ENCODE peak calls at places on chromosomes 3 and 15, in six cellular contexts. One of them, this sample, is unnamed.
A peak's percentile ranks its signal among the peaks of the same experiment; 100 is the strongest.

GRCh38 chr15:98648654-98649537 is 557 bp downstream of the IGF1R start:
- DNase-seq in NCI-H1417: peak; percentile 45
- DNase-seq in neural crest cell: peak; percentile 32
- DNase-seq in HCEC 1CT: peak; percentile 51
- DNase-seq in natural killer cell treated with Interleukin-12 subunit alpha and Interleukin-12 subunit beta and Interleukin-15 and Interleukin-18, amount 100 ng/mL, for 72 hours: no peak
- DNase-seq in RWPE1: no peak
- DNase-seq in this sample: peak; percentile 42

GRCh38 chr3:129016366-129016724 is 15.2 kb downstream of the EFCC1 start:
- DNase-seq in NCI-H1417: peak; percentile 78
- DNase-seq in neural crest cell: no peak
- DNase-seq in HCEC 1CT: no peak
- DNase-seq in natural killer cell treated with Interleukin-12 subunit alpha and Interleukin-12 subunit beta and Interleukin-15 and Interleukin-18, amount 100 ng/mL, for 72 hours: no peak
- DNase-seq in RWPE1: no peak
- DNase-seq in this sample: no peak

GRCh38 chr15:72754096-72754495 is 29.5 kb downstream of the ADPGK start:
- DNase-seq in NCI-H1417: no peak
- DNase-seq in neural crest cell: no peak
- DNase-seq in HCEC 1CT: no peak
- DNase-seq in natural killer cell treated with Interleukin-12 subunit alpha and Interleukin-12 subunit beta and Interleukin-15 and Interleukin-18, amount 100 ng/mL, for 72 hours: no peak
- DNase-seq in RWPE1: no peak
- DNase-seq in this sample: no peak

GRCh38 chr15:79682285-79682684 is 214.5 kb downstream of the MTHFS start:
- DNase-seq in NCI-H1417: no peak
- DNase-seq in neural crest cell: no peak
- DNase-seq in HCEC 1CT: peak; percentile 65
- DNase-seq in natural killer cell treated with Interleukin-12 subunit alpha and Interleukin-12 subunit beta and Interleukin-15 and Interleukin-18, amount 100 ng/mL, for 72 hours: no peak
- DNase-seq in RWPE1: peak; percentile 34
- DNase-seq in this sample: peak; percentile 21

GRCh38 chr3:44330444-44330843 is 8.1 kb upstream of the TCAIM start:
- DNase-seq in NCI-H1417: no peak
- DNase-seq in neural crest cell: no peak
- DNase-seq in HCEC 1CT: no peak
- DNase-seq in natural killer cell treated with Interleukin-12 subunit alpha and Interleukin-12 subunit beta and Interleukin-15 and Interleukin-18, amount 100 ng/mL, for 72 hours: no peak
- DNase-seq in RWPE1: no peak
- DNase-seq in this sample: no peak

GRCh38 chr3:170529912-170530311 is 56.0 kb downstream of the SLC7A14 start:
- DNase-seq in NCI-H1417: no peak
- DNase-seq in neural crest cell: no peak
- DNase-seq in HCEC 1CT: no peak
- DNase-seq in natural killer cell treated with Interleukin-12 subunit alpha and Interleukin-12 subunit beta and Interleukin-15 and Interleukin-18, amount 100 ng/mL, for 72 hours: no peak
- DNase-seq in RWPE1: no peak
- DNase-seq in this sample: no peak

GRCh38 chr3:182795383-182795782 is 2.1 kb downstream of the ATP11B start:
- DNase-seq in NCI-H1417: no peak
- DNase-seq in neural crest cell: no peak
- DNase-seq in HCEC 1CT: no peak
- DNase-seq in natural killer cell treated with Interleukin-12 subunit alpha and Interleukin-12 subunit beta and Interleukin-15 and Interleukin-18, amount 100 ng/mL, for 72 hours: peak; percentile 71
- DNase-seq in RWPE1: peak; percentile 36
- DNase-seq in this sample: peak; percentile 74

GRCh38 chr3:5197470-5198312 is 10.2 kb downstream of the EDEM1 start:
- DNase-seq in NCI-H1417: no peak
- DNase-seq in neural crest cell: no peak
- DNase-seq in HCEC 1CT: peak; percentile 46
- DNase-seq in natural killer cell treated with Interleukin-12 subunit alpha and Interleukin-12 subunit beta and Interleukin-15 and Interleukin-18, amount 100 ng/mL, for 72 hours: no peak
- DNase-seq in RWPE1: peak; percentile 5
- DNase-seq in this sample: no peak

GRCh38 chr3:122680381-122681293 is at the start of gene PARP14:
- DNase-seq in NCI-H1417: peak; percentile 60
- DNase-seq in neural crest cell: peak; percentile 28
- DNase-seq in HCEC 1CT: peak; percentile 71
- DNase-seq in natural killer cell treated with Interleukin-12 subunit alpha and Interleukin-12 subunit beta and Interleukin-15 and Interleukin-18, amount 100 ng/mL, for 72 hours: peak; percentile 83
- DNase-seq in RWPE1: peak; percentile 66
- DNase-seq in this sample: peak; percentile 81

GRCh38 chr3:18111702-18112311 is 313.3 kb downstream of the SATB1 start:
- DNase-seq in NCI-H1417: no peak
- DNase-seq in neural crest cell: peak; percentile 46
- DNase-seq in HCEC 1CT: peak; percentile 30
- DNase-seq in natural killer cell treated with Interleukin-12 subunit alpha and Interleukin-12 subunit beta and Interleukin-15 and Interleukin-18, amount 100 ng/mL, for 72 hours: no peak
- DNase-seq in RWPE1: no peak
- DNase-seq in this sample: no peak

This sample was measured in RKO.